ENCODE peak calls at places on chromosome 18, in six cellular contexts. One of them, this sample, is unnamed.
A peak's percentile ranks its signal among the peaks of the same experiment; 100 is the strongest.

GRCh38 chr18:73462092-73462491 is 594.3 kb upstream of the NETO1 start:
- DNase-seq in AG10803: peak; percentile 80
- DNase-seq in mucosa of descending colon: no peak
- DNase-seq in spleen: no peak
- DNase-seq in fibroblast of mammary gland: peak; percentile 89
- DNase-seq in heart left ventricle: no peak
- DNase-seq in this sample: no peak

GRCh38 chr18:75545189-75545588 is 117.7 kb upstream of the SMIM21 start:
- DNase-seq in mucosa of descending colon: no peak
- DNase-seq in spleen: no peak
- DNase-seq in fibroblast of mammary gland: peak; percentile 15
- DNase-seq in AG10803: no peak
- DNase-seq in heart left ventricle: no peak
- DNase-seq in this sample: no peak

GRCh38 chr18:54700580-54700979 is 109.5 kb downstream of the DYNAP start:
- DNase-seq in mucosa of descending colon: no peak
- DNase-seq in spleen: no peak
- DNase-seq in fibroblast of mammary gland: peak; percentile 7
- DNase-seq in AG10803: no peak
- DNase-seq in heart left ventricle: no peak
- DNase-seq in this sample: no peak

GRCh38 chr18:22214731-22215528 is 45.5 kb downstream of the GATA6 start:
- DNase-seq in heart left ventricle: no peak
- DNase-seq in fibroblast of mammary gland: peak; percentile 79
- DNase-seq in mucosa of descending colon: no peak
- DNase-seq in AG10803: peak; percentile 29
- DNase-seq in spleen: no peak
- DNase-seq in this sample: no peak

GRCh38 chr18:45522371-45522770 is 92.9 kb upstream of the SLC14A2 start:
- DNase-seq in mucosa of descending colon: no peak
- DNase-seq in AG10803: peak; percentile 89
- DNase-seq in spleen: no peak
- DNase-seq in heart left ventricle: no peak
- DNase-seq in fibroblast of mammary gland: peak; percentile 73
- DNase-seq in this sample: no peak

GRCh38 chr18:51028201-51028805 is 1.7 kb upstream of the SMAD4 start:
- DNase-seq in mucosa of descending colon: no peak
- DNase-seq in spleen: no peak
- DNase-seq in AG10803: peak; percentile 32
- DNase-seq in heart left ventricle: no peak
- DNase-seq in fibroblast of mammary gland: peak; percentile 62
- DNase-seq in this sample: no peak

GRCh38 chr18:77131652-77132368 is 773 bp downstream of the MBP start:
- DNase-seq in spleen: peak; percentile 94
- DNase-seq in heart left ventricle: peak; percentile 70
- DNase-seq in mucosa of descending colon: peak; percentile 87
- DNase-seq in AG10803: no peak
- DNase-seq in fibroblast of mammary gland: no peak
- DNase-seq in this sample: peak; percentile 86

GRCh38 chr18:36533446-36534153 is 236.1 kb downstream of the FHOD3 start:
- DNase-seq in spleen: no peak
- DNase-seq in heart left ventricle: no peak
- DNase-seq in fibroblast of mammary gland: no peak
- DNase-seq in mucosa of descending colon: no peak
- DNase-seq in AG10803: no peak
- DNase-seq in this sample: no peak

GRCh38 chr18:50277935-50278334 is 3.4 kb downstream of the MBD1 start:
- DNase-seq in heart left ventricle: no peak
- DNase-seq in fibroblast of mammary gland: peak; percentile 81
- DNase-seq in AG10803: no peak
- DNase-seq in mucosa of descending colon: no peak
- DNase-seq in spleen: no peak
- DNase-seq in this sample: no peak

GRCh38 chr18:25815659-25816058 is 274.8 kb downstream of the SS18 start:
- DNase-seq in spleen: no peak
- DNase-seq in AG10803: peak; percentile 56
- DNase-seq in heart left ventricle: no peak
- DNase-seq in mucosa of descending colon: no peak
- DNase-seq in fibroblast of mammary gland: no peak
- DNase-seq in this sample: no peak

GRCh38 chr18:46156838-46157237 is 52.7 kb downstream of the HAUS1 start:
- DNase-seq in AG10803: no peak
- DNase-seq in mucosa of descending colon: no peak
- DNase-seq in fibroblast of mammary gland: no peak
- DNase-seq in heart left ventricle: no peak
- DNase-seq in spleen: no peak
- DNase-seq in this sample: no peak

GRCh38 chr18:23232331-23232730 is 97.0 kb downstream of the CABLES1 start:
- DNase-seq in AG10803: no peak
- DNase-seq in fibroblast of mammary gland: no peak
- DNase-seq in mucosa of descending colon: no peak
- DNase-seq in spleen: no peak
- DNase-seq in heart left ventricle: no peak
- DNase-seq in this sample: no peak

GRCh38 chr18:31497711-31498449 is at the start of gene DSG2:
- DNase-seq in heart left ventricle: peak; percentile 74
- DNase-seq in fibroblast of mammary gland: peak; percentile 8
- DNase-seq in mucosa of descending colon: peak; percentile 97
- DNase-seq in AG10803: no peak
- DNase-seq in spleen: peak; percentile 75
- DNase-seq in this sample: peak; percentile 69

GRCh38 chr18:30175061-30175574 is 867.4 kb downstream of the DSC3 start:
- DNase-seq in heart left ventricle: no peak
- DNase-seq in mucosa of descending colon: no peak
- DNase-seq in fibroblast of mammary gland: no peak
- DNase-seq in AG10803: no peak
- DNase-seq in spleen: peak; percentile 70
- DNase-seq in this sample: no peak

GRCh38 chr18:68839701-68840100 is 41.8 kb downstream of the CCDC102B start:
- DNase-seq in fibroblast of mammary gland: no peak
- DNase-seq in mucosa of descending colon: no peak
- DNase-seq in heart left ventricle: no peak
- DNase-seq in AG10803: no peak
- DNase-seq in spleen: no peak
- DNase-seq in this sample: no peak

GRCh38 chr18:10032331-10032979 is 118.6 kb downstream of the VAPA start:
- DNase-seq in heart left ventricle: no peak
- DNase-seq in mucosa of descending colon: no peak
- DNase-seq in AG10803: no peak
- DNase-seq in spleen: peak; percentile 89
- DNase-seq in fibroblast of mammary gland: no peak
- DNase-seq in this sample: no peak
- TF ChIP-seq CTCF in heart left ventricle: peak; percentile 65
- TF ChIP-seq CTCF in mucosa of descending colon: no peak
- TF ChIP-seq CTCF in AG10803: no peak
- TF ChIP-seq CTCF in spleen: peak; percentile 72
- TF ChIP-seq CTCF in fibroblast of mammary gland: no peak
- TF ChIP-seq CTCF in this sample: no peak

DNA sequence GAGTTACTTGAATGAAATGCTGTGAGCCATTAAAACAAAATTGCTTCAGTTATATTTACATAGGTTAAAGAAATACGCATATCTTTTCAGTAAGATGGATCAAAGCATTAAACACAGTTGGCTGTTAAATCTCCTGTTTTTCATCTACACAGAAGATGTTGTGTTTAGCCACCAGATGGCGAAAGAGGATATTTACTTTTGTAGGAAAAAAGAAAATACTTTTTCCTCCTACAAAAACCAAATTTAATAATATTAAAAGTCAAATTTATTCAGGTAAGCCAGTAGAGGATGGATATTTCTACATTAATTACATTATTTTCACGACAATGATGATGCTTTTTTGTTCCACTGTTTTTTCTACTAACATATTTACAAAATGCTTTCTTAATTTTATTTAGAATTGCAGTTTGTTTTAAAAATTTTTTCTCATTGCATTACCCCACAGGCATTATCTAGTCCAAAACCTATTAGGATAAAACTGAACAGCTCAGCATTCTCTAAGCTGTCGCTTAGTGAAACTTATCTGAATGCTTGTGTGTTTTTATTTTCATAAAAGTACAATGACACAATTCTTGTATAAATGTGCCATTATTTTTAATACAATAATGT is 173.7 kb downstream of the ASXL3 start:
- DNase-seq in heart left ventricle: no peak
- DNase-seq in mucosa of descending colon: no peak
- DNase-seq in AG10803: peak; percentile 30
- DNase-seq in spleen: no peak
- DNase-seq in fibroblast of mammary gland: peak; percentile 58
- DNase-seq in this sample: no peak
- TF ChIP-seq CTCF in heart left ventricle: peak; percentile 56
- TF ChIP-seq CTCF in mucosa of descending colon: no peak
- TF ChIP-seq CTCF in AG10803: peak; percentile 70
- TF ChIP-seq CTCF in spleen: peak; percentile 23
- TF ChIP-seq CTCF in fibroblast of mammary gland: peak; percentile 58
- TF ChIP-seq CTCF in this sample: peak; percentile 55

GRCh38 chr18:3664563-3665178 is 214.7 kb downstream of the TGIF1 start:
- DNase-seq in fibroblast of mammary gland: no peak
- DNase-seq in mucosa of descending colon: no peak
- DNase-seq in AG10803: no peak
- DNase-seq in spleen: no peak
- DNase-seq in heart left ventricle: no peak
- DNase-seq in this sample: no peak
- TF ChIP-seq CTCF in fibroblast of mammary gland: no peak
- TF ChIP-seq CTCF in mucosa of descending colon: no peak
- TF ChIP-seq CTCF in AG10803: no peak
- TF ChIP-seq CTCF in spleen: peak; percentile 40
- TF ChIP-seq CTCF in heart left ventricle: no peak
- TF ChIP-seq CTCF in this sample: no peak

DNA sequence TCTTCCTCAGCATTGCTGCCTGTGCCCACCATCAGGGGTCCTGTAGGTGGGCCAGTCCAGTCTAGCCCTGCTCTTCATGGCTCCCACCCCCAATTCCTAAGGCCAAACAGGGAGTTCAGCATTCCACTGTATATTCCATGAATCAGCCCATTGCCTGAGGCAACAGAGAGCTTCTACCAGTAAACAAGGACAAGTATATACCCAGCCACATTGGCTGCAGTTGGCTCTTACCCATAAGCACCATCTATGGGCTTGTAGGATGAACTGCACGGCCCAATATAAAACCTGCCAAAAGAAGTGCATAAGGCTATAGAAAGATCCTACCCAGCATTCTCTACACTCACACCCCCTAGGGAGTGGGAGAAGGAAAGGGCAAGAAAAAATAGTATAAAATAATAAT is 95.1 kb upstream of the SALL3 start:
- DNase-seq in mucosa of descending colon: no peak
- DNase-seq in heart left ventricle: no peak
- DNase-seq in spleen: no peak
- DNase-seq in fibroblast of mammary gland: no peak
- DNase-seq in AG10803: no peak
- DNase-seq in this sample: no peak
- TF ChIP-seq CTCF in mucosa of descending colon: no peak
- TF ChIP-seq CTCF in heart left ventricle: no peak
- TF ChIP-seq CTCF in spleen: no peak
- TF ChIP-seq CTCF in fibroblast of mammary gland: no peak
- TF ChIP-seq CTCF in AG10803: peak; percentile 6
- TF ChIP-seq CTCF in this sample: no peak

This sample was measured in glutamatergic neuron.